ENCODE peak calls at places on chromosomes 3 and 15, in eight cellular contexts. Q is T-helper 9 cell; H is activated T-cell treated with anti-CD3 and anti-CD28 coated beads, Interleukin-2, amount 50 U/mL, for 1 hour; N is HFFc6; T is cerebellar cortex; R is transverse colon; L is anterior cingulate cortex; G is stimulated activated CD4-positive, alpha-beta T cell treated with anti-CD3 and anti-CD28 coated beads, TNF-alpha, amount 100 ng/mL, for 24 hours. K is an unnamed sample.

GRCh38 chr15:64847448-64847847 is 5.7 kb downstream of the PLEKHO2 start:
- DNase-seq in Q (no peak), N (no peak), H (no peak), G (no peak), T (no peak), L (no peak), R (no peak), K (no peak)

GRCh38 chr15:68791431-68792283 is 29.0 kb downstream of the ANP32A start:
- DNase-seq in R (no peak), L (no peak), G (peak), T (no peak), N (no peak), Q (peak), H (peak), K (no peak)

GRCh38 chr3:30161370-30161769 is 445.0 kb upstream of the TGFBR2 start:
- DNase-seq in R (no peak), G (no peak), Q (no peak), T (no peak), H (no peak), L (no peak), N (peak), K (no peak)

GRCh38 chr3:70431906-70432305 is 119.5 kb upstream of the MDFIC2 start:
- DNase-seq in R (no peak), T (no peak), N (no peak), Q (no peak), G (no peak), L (no peak), H (no peak), K (no peak)

GRCh38 chr15:38525489-38525888 is 39.1 kb downstream of the RASGRP1 start:
- DNase-seq in R (no peak), N (no peak), G (no peak), T (no peak), L (no peak), H (no peak), Q (no peak), K (no peak)

GRCh38 chr15:63041982-63042878 is at the start of gene TPM1:
- DNase-seq in H (peak), L (no peak), G (no peak), R (peak), Q (no peak), T (peak), N (peak), K (peak)

GRCh38 chr15:80514071-80514780 is 110.0 kb downstream of the ARNT2 start:
- DNase-seq in T (no peak), L (no peak), G (no peak), N (peak), H (no peak), Q (no peak), R (no peak), K (no peak)

GRCh38 chr3:141979050-141979671 is 102.7 kb downstream of the ATP1B3 start:
- DNase-seq in T (no peak), R (no peak), G (no peak), L (no peak), N (peak), Q (no peak), H (no peak), K (no peak)

K was measured in GOT3.